ENCODE peak calls at places on chromosomes 2 and 18, in six cellular contexts. Y is activated CD8-positive, alpha-beta memory T cell treated with anti-CD3 and anti-CD28 coated beads for 24 hours; P is Kasumi-1; R is heart left ventricle; D is GM12864; H is stimulated activated CD4-positive, alpha-beta T cell treated with anti-CD3 and anti-CD28 coated beads, Interleukin-1b, Interleukin-23, amount 100 ng/mL, for 1 hour. T is an unnamed sample.

GRCh38 chr2:238286987-238287386 is 1.4 kb downstream of the PER2 start:
- DNase-seq in P (no peak), R (no peak), Y (no peak), D (no peak), H (no peak), T (no peak)

GRCh38 chr2:24050041-24050655 is 607 bp downstream of the FKBP1B start:
- DNase-seq in P (no peak), Y (peak), R (peak), H (no peak), D (no peak), T (peak)

GRCh38 chr2:207778298-207778882 is 8.7 kb upstream of the FZD5 start:
- DNase-seq in R (no peak), D (no peak), H (no peak), Y (no peak), P (no peak), T (no peak)

GRCh38 chr2:98258906-98259305 is 87.3 kb upstream of the CNGA3 start:
- DNase-seq in P (no peak), H (no peak), Y (no peak), R (no peak), D (no peak), T (no peak)

GRCh38 chr2:118803012-118803411 is 44.4 kb downstream of the EN1 start:
- DNase-seq in Y (no peak), H (no peak), P (no peak), R (no peak), D (no peak), T (no peak)

GRCh38 chr2:231059756-231060155 is 3.1 kb downstream of the PSMD1 start:
- DNase-seq in D (no peak), P (no peak), R (no peak), Y (no peak), H (no peak), T (no peak)

GRCh38 chr2:224059178-224059577 is 20.1 kb upstream of the SERPINE2 start:
- DNase-seq in Y (no peak), P (no peak), R (no peak), H (no peak), D (no peak), T (no peak)

GRCh38 chr2:40554665-40555294 is 102.9 kb upstream of the SLC8A1 start:
- DNase-seq in H (no peak), D (peak), P (peak), Y (peak), R (peak), T (peak)

GRCh38 chr2:37523861-37524362 is 147.5 kb downstream of the CDC42EP3 start:
- DNase-seq in Y (no peak), P (peak), H (no peak), R (peak), D (no peak), T (no peak)

GRCh38 chr2:192243488-192243887 is 48.8 kb upstream of the TMEFF2 start:
- DNase-seq in Y (no peak), H (no peak), P (no peak), R (no peak), D (no peak), T (no peak)

GRCh38 chr2:234341332-234341985 is 155.4 kb downstream of the ARL4C start:
- DNase-seq in D (no peak), P (no peak), Y (no peak), R (no peak), H (no peak), T (no peak)

GRCh38 chr2:231187736-231188505 is 10.5 kb upstream of the ARMC9 start:
- DNase-seq in D (no peak), Y (peak), H (no peak), R (peak), P (no peak), T (peak)

GRCh38 chr2:181407171-181407570 is 50.0 kb upstream of the ITGA4 start:
- DNase-seq in R (no peak), Y (no peak), D (no peak), H (no peak), P (peak), T (no peak)

GRCh38 chr18:3499498-3499897 is 49.5 kb downstream of the TGIF1 start:
- DNase-seq in H (no peak), Y (no peak), R (no peak), D (no peak), P (peak), T (no peak)

GRCh38 chr2:237529452-237530402 is 36.6 kb upstream of the PRLH start:
- DNase-seq in P (no peak), R (no peak), Y (no peak), D (peak), H (no peak), T (no peak)

GRCh38 chr2:160650196-160651108 is 156.8 kb upstream of the RBMS1 start:
- DNase-seq in D (no peak), P (peak), H (no peak), Y (no peak), R (no peak), T (no peak)

GRCh38 chr18:45359275-45360009 is 255.8 kb upstream of the SLC14A2 start:
- DNase-seq in Y (no peak), H (no peak), P (no peak), R (no peak), D (no peak), T (no peak)

GRCh38 chr2:111923271-111923670 is 24.9 kb downstream of the MERTK start:
- DNase-seq in Y (no peak), D (no peak), P (no peak), H (no peak), R (peak), T (no peak)

GRCh38 chr18:10544093-10544748 is 18.4 kb downstream of the NAPG start:
- DNase-seq in D (no peak), P (no peak), R (no peak), Y (no peak), H (no peak), T (no peak)

GRCh38 chr2:28393115-28393836 is 618 bp downstream of the FOSL2 start:
- DNase-seq in H (no peak), R (peak), Y (peak), P (peak), D (no peak), T (peak)

GRCh38 chr2:43328157-43328556 is 101.8 kb upstream of the ZFP36L2 start:
- DNase-seq in D (no peak), H (no peak), R (no peak), P (no peak), Y (no peak), T (no peak)

GRCh38 chr2:130798472-130799221 is 38.1 kb upstream of the ARHGEF4 start:
- DNase-seq in R (peak), D (no peak), P (no peak), H (no peak), Y (no peak), T (peak)

GRCh38 chr18:45521777-45522176 is 93.5 kb upstream of the SLC14A2 start:
- DNase-seq in H (no peak), D (no peak), Y (no peak), P (no peak), R (no peak), T (no peak)

GRCh38 chr2:101854877-101855276 is 136.9 kb upstream of the IL1R2 start:
- DNase-seq in P (no peak), R (no peak), H (no peak), D (no peak), Y (no peak), T (no peak)

GRCh38 chr18:79965119-79965902 is 868 bp downstream of the HSBP1L1 start:
- DNase-seq in R (no peak), Y (no peak), P (peak), D (no peak), H (no peak), T (peak)

GRCh38 chr18:11785444-11786055 is 65.7 kb upstream of the CHMP1B start:
- DNase-seq in Y (no peak), D (no peak), H (no peak), P (no peak), R (no peak), T (no peak)

GRCh38 chr2:195818521-195818920 is 161.5 kb downstream of the SLC39A10 start:
- DNase-seq in P (no peak), R (no peak), Y (no peak), D (no peak), H (no peak), T (no peak)

GRCh38 chr2:129915303-129915840 is 64.1 kb upstream of the RAB6C start:
- DNase-seq in D (no peak), R (no peak), H (no peak), Y (no peak), P (no peak), T (no peak)

GRCh38 chr2:237956402-237956736 is 10.4 kb upstream of the UBE2F start:
- DNase-seq in R (no peak), Y (no peak), P (no peak), D (no peak), H (no peak), T (no peak)

GRCh38 chr2:205372141-205372540 is 310.2 kb upstream of the NRP2 start:
- DNase-seq in Y (no peak), D (no peak), P (no peak), H (no peak), R (no peak), T (no peak)

GRCh38 chr2:201697899-201698298 is 545 bp downstream of the MPP4 start:
- DNase-seq in D (no peak), P (no peak), H (no peak), R (no peak), Y (no peak), T (no peak)

GRCh38 chr2:45922577-45922988 is 271.1 kb downstream of the PRKCE start:
- DNase-seq in Y (no peak), H (no peak), D (no peak), P (no peak), R (peak), T (no peak)

GRCh38 chr18:59540819-59541218 is 156.4 kb downstream of the CCBE1 start:
- DNase-seq in H (no peak), R (no peak), D (no peak), Y (no peak), P (no peak), T (no peak)

GRCh38 chr2:163591461-163591860 is 144.3 kb downstream of the FIGN start:
- DNase-seq in H (no peak), P (no peak), D (no peak), R (no peak), Y (no peak), T (no peak)

GRCh38 chr2:136495636-136496035 is 269.7 kb upstream of the THSD7B start:
- DNase-seq in R (no peak), H (no peak), P (peak), Y (no peak), D (no peak), T (no peak)

T was measured in thyroid gland.